ENCODE peak calls at places on chromosomes 3 and 15, in six cellular contexts. L is upper lobe of left lung, Z is GM23338, K is Panc1, R is GM12878, H is HepG2. C is an unnamed sample. For H3K4me1, the result is how much of the 10 kb centered on the place peaks cover.

GRCh38 chr3:160210799-160211221 is 14.4 kb upstream of the C3orf80 start:
- ATAC-seq in R (peak), K (no peak), H (peak), Z (peak), L (no peak), C (no peak)

GRCh38 chr15:89349212-89349558 is 14.6 kb upstream of the POLG start:
- ATAC-seq in K (no peak), H (no peak), R (no peak), Z (no peak), L (no peak), C (no peak)

GRCh38 chr3:142910280-142910679 is 21.4 kb upstream of the PCOLCE2 start:
- ATAC-seq in R (no peak), H (peak), K (no peak), Z (no peak), L (no peak), C (no peak)

GRCh38 chr3:129357616-129358015 is 70.8 kb downstream of the EFCAB12 start:
- ATAC-seq in Z (no peak), R (no peak), H (peak), L (no peak), K (no peak), C (no peak)

GRCh38 chr3:167184511-167184910 is 195.6 kb downstream of the ZBBX start:
- ATAC-seq in R (peak), L (no peak), H (peak), K (no peak), Z (peak), C (no peak)

GRCh38 chr3:184496933-184497332 is 64.7 kb upstream of the EPHB3 start:
- ATAC-seq in R (no peak), H (no peak), Z (no peak), K (no peak), L (no peak), C (no peak)

GRCh38 chr15:57797608-57798267 is 91.2 kb downstream of the POLR2M start:
- ATAC-seq in L (no peak), H (no peak), K (no peak), Z (no peak), R (no peak), C (no peak)

GRCh38 chr3:127580327-127581060 is 10.0 kb downstream of the TPRA1 start:
- ATAC-seq in L (no peak), H (no peak), K (no peak), R (no peak), Z (no peak), C (no peak)

GRCh38 chr15:68310178-68310810 is 32.7 kb downstream of the FEM1B start:
- ATAC-seq in H (peak), Z (no peak), K (no peak), R (no peak), L (no peak), C (no peak)

GRCh38 chr3:536417-536813 is 339.9 kb downstream of the CHL1 start:
- ATAC-seq in H (no peak), Z (no peak), R (no peak), K (no peak), L (no peak), C (no peak)

GRCh38 chr3:134214239-134214638 is 36.4 kb downstream of the RYK start:
- ATAC-seq in R (no peak), H (no peak), K (no peak), L (no peak), Z (no peak), C (no peak)

GRCh38 chr3:31294430-31295149 is 238.1 kb upstream of the STT3B start:
- ATAC-seq in K (no peak), Z (no peak), R (no peak), H (no peak), L (no peak), C (no peak)

GRCh38 chr3:141392018-141392370 is 23.7 kb downstream of the ZBTB38 start:
- ATAC-seq in R (no peak), Z (no peak), H (no peak), L (no peak), K (no peak), C (no peak)

GRCh38 chr15:57281357-57281756 is 94.9 kb upstream of the CGNL1 start:
- ATAC-seq in Z (peak), K (no peak), R (peak), H (no peak), L (no peak), C (no peak)

GRCh38 chr15:52006702-52007340 is 12.2 kb upstream of the MAPK6 start:
- ATAC-seq in R (peak), Z (no peak), K (no peak), H (peak), L (peak), C (no peak)

GRCh38 chr3:88385090-88385489 is 235.3 kb downstream of the C3orf38 start:
- ATAC-seq in H (no peak), Z (no peak), R (peak), K (no peak), L (no peak), C (no peak)

GRCh38 chr15:73483053-73483452 is 40.1 kb downstream of the REC114 start:
- ATAC-seq in R (no peak), L (no peak), K (no peak), Z (no peak), H (no peak), C (no peak)

GRCh38 chr15:99320374-99321215 is 69.3 kb downstream of the LRRC28 start:
- ATAC-seq in Z (no peak), R (no peak), K (no peak), H (no peak), L (no peak), C (no peak)

GRCh38 chr15:100308222-100309007 is 33.4 kb downstream of the ADAMTS17 start:
- ATAC-seq in R (no peak), H (no peak), Z (no peak), L (no peak), K (no peak), C (peak)

GRCh38 chr3:4718179-4718736 is 225.1 kb downstream of the ITPR1 start:
- ATAC-seq in K (no peak), L (no peak), H (no peak), Z (no peak), R (no peak), C (no peak)

GRCh38 chr3:46845860-46846623 is 17.2 kb downstream of the MYL3 start:
- ATAC-seq in K (peak), R (peak), H (peak), Z (peak), L (peak), C (peak)

GRCh38 chr3:34367521-34367920 is 569.1 kb downstream of the PDCD6IP start:
- ATAC-seq in Z (no peak), K (no peak), L (no peak), R (no peak), H (no peak), C (no peak)

GRCh38 chr15:62765916-62766315 is 276.6 kb upstream of the TPM1 start:
- ATAC-seq in K (no peak), L (no peak), Z (no peak), H (no peak), R (no peak), C (no peak)

GRCh38 chr3:114506622-114507300 is 212.9 kb downstream of the TIGIT start:
- ATAC-seq in K (no peak), R (no peak), L (no peak), Z (no peak), H (no peak), C (no peak)

GRCh38 chr15:72086010-72086697 is 31.8 kb downstream of the MYO9A start:
- ATAC-seq in K (no peak), R (no peak), Z (no peak), H (no peak), L (peak), C (no peak)

GRCh38 chr15:51288143-51289065 is 50.0 kb downstream of the CYP19A1 start:
- ATAC-seq in H (peak), R (no peak), K (no peak), L (peak), Z (no peak), C (no peak)

GRCh38 chr15:29652595-29652994 is 169.7 kb downstream of the TJP1 start:
- ATAC-seq in K (no peak), R (no peak), L (no peak), Z (no peak), H (no peak), C (no peak)

GRCh38 chr3:72567474-72567873 is 280.8 kb downstream of the SHQ1 start:
- ATAC-seq in R (no peak), L (no peak), H (peak), Z (no peak), K (no peak), C (no peak)

GRCh38 chr3:69786854-69787253 is 47.6 kb downstream of the MITF start:
- ATAC-seq in Z (no peak), K (no peak), R (no peak), H (no peak), L (no peak), C (no peak)

GRCh38 chr3:131714585-131715220 is 211.9 kb upstream of the MRPL3 start:
- ATAC-seq in H (no peak), Z (no peak), K (no peak), L (no peak), R (peak), C (no peak)

GRCh38 chr15:71790081-71790480 is 20.3 kb upstream of the NR2E3 start:
- ATAC-seq in Z (no peak), R (no peak), H (no peak), L (no peak), K (peak), C (no peak)

GRCh38 chr3:127214990-127215389 is 22.1 kb downstream of the PRR23E start:
- ATAC-seq in R (no peak), K (no peak), Z (no peak), H (no peak), L (no peak), C (no peak)

GRCh38 chr3:161415506-161416231 is 44.4 kb upstream of the SPTSSB start:
- ATAC-seq in L (peak), H (no peak), Z (no peak), K (peak), R (no peak), C (peak)

GRCh38 chr3:170657312-170657711 is 71.4 kb upstream of the SLC7A14 start:
- ATAC-seq in H (no peak), R (no peak), K (no peak), L (no peak), Z (no peak), C (no peak)
- H3K4me1 ChIP-seq in H (under half), R (under half), K (under half), L (under half), Z (under half), C (under half)

DNA sequence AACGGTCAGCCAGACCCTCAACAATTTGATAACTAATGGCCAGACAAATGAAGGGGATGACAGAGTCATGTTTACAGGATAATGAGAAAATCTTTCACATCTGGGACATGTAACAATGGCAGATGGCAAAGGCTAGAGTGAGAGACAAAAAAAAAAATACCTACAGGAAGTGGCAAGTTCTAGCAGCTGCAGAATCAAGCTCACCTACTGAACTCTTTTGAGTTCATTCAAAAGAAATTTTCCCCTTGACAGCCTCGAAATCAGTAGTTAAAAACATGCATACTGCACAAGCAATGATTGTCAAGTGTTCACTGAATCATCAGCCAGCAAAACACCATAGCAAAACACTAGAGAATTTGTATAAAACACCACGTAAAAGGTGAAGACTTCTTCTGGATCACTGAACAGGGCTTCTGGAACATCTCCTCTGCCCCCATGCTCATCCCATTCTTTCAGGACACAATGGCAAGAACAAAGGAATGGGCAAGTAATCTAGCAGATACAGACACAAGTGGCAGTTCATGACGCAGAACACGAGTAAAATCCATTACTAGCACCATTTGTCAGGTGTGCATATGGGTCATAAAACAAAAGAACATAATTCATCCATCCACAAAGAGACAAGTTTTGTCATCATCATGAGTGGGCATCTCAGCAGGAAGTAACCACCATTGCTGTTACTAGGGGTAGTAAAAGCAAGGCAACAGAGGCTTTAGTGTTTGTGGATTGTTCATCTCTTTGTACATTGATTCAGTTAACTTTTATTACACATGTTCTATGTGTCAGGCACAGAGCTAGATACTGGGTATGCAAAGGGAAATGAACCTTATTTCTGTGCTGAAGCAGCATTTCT is 13.8 kb upstream of the KCNMB2 start:
- ATAC-seq in K (no peak), R (no peak), L (no peak), H (no peak), Z (no peak), C (no peak)
- TF ChIP-seq POLR2AphosphoS5 in K (no peak), R (no peak), L (no peak), H (no peak), Z (no peak), C (no peak)

GRCh38 chr15:85707519-85708338 is 87.0 kb downstream of the KLHL25 start:
- ATAC-seq in H (peak), R (peak), Z (no peak), L (peak), K (no peak), C (peak)
- TF ChIP-seq CTCF in H (peak), R (no peak), Z (no peak), L (no peak), K (no peak), C (no peak)

GRCh38 chr3:119234610-119235009 is 6.1 kb downstream of the B4GALT4 start:
- ATAC-seq in K (no peak), L (no peak), R (no peak), H (no peak), Z (no peak), C (no peak)

GRCh38 chr3:119235151-119235550 is 5.5 kb downstream of the B4GALT4 start:
- ATAC-seq in K (no peak), R (no peak), L (no peak), Z (no peak), H (no peak), C (no peak)

GRCh38 chr3:119239421-119239820 is 1.3 kb downstream of the B4GALT4 start:
- ATAC-seq in K (no peak), H (no peak), Z (no peak), L (no peak), R (no peak), C (no peak)

GRCh38 chr3:119236756-119237155 is 3.9 kb downstream of the B4GALT4 start:
- ATAC-seq in Z (no peak), R (no peak), K (no peak), L (no peak), H (no peak), C (no peak)

GRCh38 chr3:119237299-119237698 is 3.4 kb downstream of the B4GALT4 start:
- ATAC-seq in L (no peak), H (no peak), R (no peak), K (no peak), Z (no peak), C (no peak)
- H3K4me1 ChIP-seq in L (under half), H (under half), R (under half), K (under half), Z (under half), C (under half)

GRCh38 chr3:8994226-8994625 is 31.0 kb upstream of the RAD18 start:
- ATAC-seq in K (no peak), Z (no peak), H (no peak), L (no peak), R (no peak), C (no peak)

GRCh38 chr3:8997151-8997550 is 33.9 kb upstream of the RAD18 start:
- ATAC-seq in H (no peak), R (no peak), L (no peak), Z (no peak), K (no peak), C (no peak)

GRCh38 chr3:8996216-8996615 is 32.9 kb upstream of the RAD18 start:
- ATAC-seq in H (no peak), L (no peak), K (no peak), Z (no peak), R (no peak), C (no peak)

GRCh38 chr3:9000041-9000440 is 36.8 kb upstream of the RAD18 start:
- ATAC-seq in Z (no peak), L (no peak), R (no peak), K (no peak), H (no peak), C (no peak)

DNA sequence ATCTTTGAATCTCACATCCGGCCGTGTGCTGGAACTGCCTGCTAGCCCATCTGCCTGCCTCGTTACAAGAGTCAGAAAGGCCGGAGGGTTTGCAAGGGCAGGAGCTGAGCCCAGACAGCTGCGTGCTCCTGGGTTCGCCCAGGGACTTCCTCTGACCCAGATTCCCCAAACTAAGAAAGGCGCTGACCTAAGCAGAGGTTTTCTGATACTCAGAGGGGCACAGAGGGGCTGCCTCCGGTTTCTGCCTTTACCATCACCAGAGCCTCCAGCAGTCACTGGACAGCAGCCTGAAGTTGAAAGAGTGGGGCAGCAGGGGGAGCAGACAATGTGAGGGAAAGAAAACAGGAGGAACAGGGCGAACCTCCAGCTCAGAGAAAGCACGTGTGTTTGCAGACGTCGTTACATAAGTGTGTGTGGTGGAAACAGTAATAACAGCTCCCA is 33.4 kb upstream of the RAD18 start:
- ATAC-seq in K (no peak), H (peak), R (no peak), Z (peak), L (peak), C (peak)
- TF ChIP-seq POLR2AphosphoS5 in K (no peak), H (no peak), R (no peak), Z (no peak), L (no peak), C (no peak)

DNA sequence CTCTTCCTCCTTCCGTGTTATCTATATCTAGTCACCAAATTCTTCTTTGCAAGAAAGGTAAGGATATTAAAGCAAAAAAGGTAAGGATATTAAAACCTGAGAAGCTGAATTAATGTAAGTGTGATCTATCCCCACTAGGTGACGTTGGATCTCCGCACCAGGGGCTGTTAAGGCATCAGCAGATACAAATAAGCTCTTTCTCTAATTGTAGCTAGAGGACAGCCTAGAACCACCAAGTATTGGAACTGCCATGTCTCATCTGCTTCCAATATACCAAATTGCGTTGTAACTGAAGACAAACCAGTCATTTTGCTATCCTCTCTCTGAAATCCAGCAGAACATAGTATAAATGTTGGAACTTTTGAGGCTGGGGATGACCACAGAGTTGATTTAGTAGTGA is 471.2 kb upstream of the TGFBR2 start:
- ATAC-seq in Z (no peak), K (no peak), L (no peak), H (peak), R (no peak), C (no peak)
- TF ChIP-seq CTCF in Z (peak), K (peak), L (no peak), H (peak), R (no peak), C (no peak)

DNA sequence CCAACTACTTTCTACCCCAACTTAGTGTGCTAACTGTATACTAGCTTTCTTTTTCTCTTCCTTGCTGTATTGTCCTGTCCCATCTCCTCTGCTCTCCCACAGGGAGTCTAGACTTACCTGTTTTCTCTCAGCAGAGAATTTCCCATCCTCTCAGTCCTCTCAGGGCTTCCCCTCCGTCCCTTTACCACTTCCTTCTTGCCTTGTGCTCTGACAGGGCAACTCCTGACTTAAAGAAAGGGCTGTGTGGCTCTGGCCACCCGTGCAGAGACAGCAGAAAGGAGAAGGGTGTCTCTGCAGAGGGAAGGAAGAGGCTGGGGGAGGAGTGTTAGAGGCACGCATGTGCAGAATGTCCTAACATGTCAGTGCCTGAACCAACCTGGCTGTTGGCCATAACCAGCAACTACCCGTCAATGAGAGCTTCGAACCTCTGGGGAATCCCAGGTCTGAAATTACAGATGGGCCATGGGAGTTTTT is at the start of gene GCSAM:
- ATAC-seq in R (peak), Z (no peak), H (no peak), L (peak), K (no peak), C (peak)
- H3K4me1 ChIP-seq in R (half or more), Z (under half), H (under half), L (under half), K (under half), C (under half)

C was measured in gastroesophageal sphincter.